ENCODE peak calls at places on chromosomes 2 and 18, in nine cellular contexts. T, P, W, R, D, B, C, Q and X are unnamed samples.

GRCh38 chr2:107202962-107203591 is 317.1 kb upstream of the ST6GAL2 start:
- DNase-seq in T (no peak), P (no peak), W (no peak), R (no peak), D (no peak), B (no peak), C (no peak), Q (no peak), X (no peak)

GRCh38 chr2:103506812-103507211 is 745.0 kb downstream of the TMEM182 start:
- DNase-seq in T (no peak), P (no peak), W (no peak), R (no peak), D (no peak), B (no peak), C (no peak), Q (no peak), X (no peak)

GRCh38 chr18:13487237-13487636 is 239.1 kb downstream of the FAM210A start:
- DNase-seq in T (no peak), P (no peak), W (no peak), R (no peak), D (no peak), B (no peak), C (no peak), Q (no peak), X (no peak)

GRCh38 chr2:9910699-9911098 is 40.8 kb upstream of the GRHL1 start:
- DNase-seq in T (no peak), P (no peak), W (no peak), R (no peak), D (no peak), B (no peak), C (no peak), Q (no peak), X (no peak)

GRCh38 chr2:2187196-2187595 is 143.9 kb downstream of the MYT1L start:
- DNase-seq in T (no peak), P (no peak), W (no peak), R (no peak), D (no peak), B (no peak), C (no peak), Q (no peak), X (no peak)

GRCh38 chr2:168849610-168850009 is 40.6 kb downstream of the SPC25 start:
- DNase-seq in T (peak; percentile 23), P (no peak), W (no peak), R (no peak), D (no peak), B (no peak), C (peak; percentile 69), Q (peak; percentile 16), X (no peak)

GRCh38 chr2:31475692-31476091 is 61.1 kb upstream of the XDH start:
- DNase-seq in T (no peak), P (no peak), W (no peak), R (no peak), D (no peak), B (no peak), C (no peak), Q (peak; percentile 76), X (peak; percentile 88)

GRCh38 chr2:54757496-54757895 is 34.0 kb downstream of the EML6 start:
- DNase-seq in T (no peak), P (no peak), W (no peak), R (no peak), D (no peak), B (no peak), C (peak; percentile 62), Q (peak; percentile 24), X (no peak)

GRCh38 chr18:3910507-3910906 is 460.5 kb downstream of the TGIF1 start:
- DNase-seq in T (no peak), P (no peak), W (peak; percentile 69), R (no peak), D (no peak), B (no peak), C (no peak), Q (peak; percentile 68), X (no peak)

GRCh38 chr2:120436460-120436739 is 90.5 kb downstream of the INHBB start:
- DNase-seq in T (peak; percentile 48), P (no peak), W (peak; percentile 68), R (no peak), D (no peak), B (peak; percentile 32), C (peak; percentile 24), Q (no peak), X (no peak)

GRCh38 chr2:54384301-54385035 is 71.7 kb upstream of the SPTBN1 start:
- DNase-seq in T (no peak), P (no peak), W (no peak), R (no peak), D (no peak), B (no peak), C (peak; percentile 69), Q (no peak), X (no peak)

GRCh38 chr2:238406222-238406997 is 20.3 kb upstream of the ASB1 start:
- DNase-seq in T (no peak), P (no peak), W (no peak), R (no peak), D (no peak), B (no peak), C (no peak), Q (no peak), X (no peak)

GRCh38 chr2:217356795-217357194 is 496.9 kb upstream of the TNP1 start:
- DNase-seq in T (no peak), P (peak; percentile 65), W (peak; percentile 85), R (no peak), D (no peak), B (no peak), C (no peak), Q (no peak), X (no peak)

GRCh38 chr2:188902906-188903305 is 71.3 kb upstream of the COL3A1 start:
- DNase-seq in T (no peak), P (no peak), W (no peak), R (no peak), D (no peak), B (no peak), C (no peak), Q (peak; percentile 50), X (peak; percentile 4)

GRCh38 chr18:48850891-48851302 is 99.9 kb downstream of the SMAD7 start:
- DNase-seq in T (no peak), P (peak; percentile 81), W (peak; percentile 79), R (no peak), D (no peak), B (no peak), C (peak; percentile 78), Q (peak; percentile 54), X (no peak)

DNA sequence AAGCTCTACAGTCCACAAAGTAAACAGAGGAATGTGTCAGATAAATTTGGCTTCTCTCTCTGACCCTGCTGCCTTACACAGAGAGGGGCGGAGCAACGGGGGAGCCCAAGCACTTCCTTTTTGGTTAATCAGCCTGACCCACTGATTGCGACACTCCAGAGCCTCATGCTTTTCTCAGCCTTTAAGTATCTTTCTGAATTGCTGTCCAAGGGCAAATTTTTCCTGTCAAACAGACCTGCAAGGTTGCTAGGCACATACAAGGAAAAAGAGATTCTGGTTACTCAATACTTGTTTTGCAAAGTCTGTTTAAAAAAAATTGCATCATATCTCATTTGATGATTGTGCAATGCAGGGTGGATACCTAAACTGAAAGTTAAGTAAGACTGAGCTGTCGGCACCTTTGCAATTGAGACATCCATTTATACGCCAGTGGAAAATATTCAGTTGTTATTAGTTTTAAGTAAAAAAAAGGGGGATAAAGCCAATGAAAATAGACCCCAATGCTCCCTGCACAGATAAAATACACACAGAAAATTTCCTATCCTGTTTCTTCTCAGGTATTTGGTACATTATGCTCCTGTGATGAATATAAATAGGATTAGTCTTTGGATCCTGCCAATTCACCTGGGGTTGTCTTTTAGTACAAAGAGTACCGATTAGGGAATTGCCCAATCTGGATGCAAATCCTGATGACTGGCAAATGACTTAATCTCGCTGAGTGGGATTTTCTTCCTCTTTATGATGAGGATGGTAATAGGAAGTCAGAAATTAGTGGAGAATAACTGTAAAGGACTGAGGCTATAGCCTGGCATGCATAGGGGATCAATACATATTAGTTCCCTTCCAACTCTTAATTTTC is 260.2 kb upstream of the TRIB2 start:
- DNase-seq in T (peak; percentile 88), P (peak; percentile 97), W (peak; percentile 96), R (peak; percentile 47), D (peak; percentile 93), B (peak; percentile 88), C (peak; percentile 64), Q (peak; percentile 99), X (peak; percentile 94)
- H3K4me3 ChIP-seq in T (peak overlapping the region; percentile 46), P (peak overlapping the region; percentile 17), W (peak overlapping the region; percentile 10), R (peak overlapping the region; percentile 50), D (peak overlapping the region; percentile 22), B (peak overlapping the region; percentile 19), C (no peak overlapping the region), Q (no peak overlapping the region), X (no peak overlapping the region)

DNA sequence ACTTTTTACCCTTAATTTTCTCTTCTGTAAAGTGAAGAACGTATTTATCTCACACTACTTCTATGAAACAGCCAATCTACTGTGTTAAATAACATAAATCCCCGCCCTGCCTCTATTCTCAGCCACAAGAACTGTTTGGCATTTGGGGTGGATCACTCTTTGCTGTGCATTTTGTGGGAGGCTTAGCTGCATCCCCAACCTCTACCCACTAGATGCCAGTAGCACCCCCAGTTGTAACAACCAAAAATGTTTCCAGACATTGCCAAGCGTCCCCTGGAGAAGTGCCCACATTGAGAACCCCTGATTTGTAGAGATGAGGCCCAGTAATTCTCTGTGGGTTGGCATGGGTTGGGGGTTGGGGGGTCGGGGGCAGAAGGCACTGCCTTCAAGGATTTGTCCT is 94.7 kb upstream of the BOD1L2 start:
- DNase-seq in T (no peak), P (no peak), W (no peak), R (no peak), D (no peak), B (no peak), C (no peak), Q (no peak), X (no peak)
- TF ChIP-seq CTCF in T (no peak), P (no peak), W (no peak), R (no peak), D (no peak), B (no peak), C (peak; percentile 18), Q (no peak), X (no peak)

GRCh38 chr2:177828546-177828945 is 244.0 kb downstream of the PDE11A start:
- DNase-seq in T (no peak), P (no peak), W (no peak), R (no peak), D (no peak), B (no peak), C (no peak), Q (no peak), X (no peak)
- H3K36me3 ChIP-seq in T (no peaks in the 10 kb centered on the region), P (no peaks in the 10 kb centered on the region), W (no peaks in the 10 kb centered on the region), R (no peaks in the 10 kb centered on the region), D (no peaks in the 10 kb centered on the region), B (no peaks in the 10 kb centered on the region), C (no peaks in the 10 kb centered on the region), Q (no peaks in the 10 kb centered on the region), X (no peaks in the 10 kb centered on the region)

DNA sequence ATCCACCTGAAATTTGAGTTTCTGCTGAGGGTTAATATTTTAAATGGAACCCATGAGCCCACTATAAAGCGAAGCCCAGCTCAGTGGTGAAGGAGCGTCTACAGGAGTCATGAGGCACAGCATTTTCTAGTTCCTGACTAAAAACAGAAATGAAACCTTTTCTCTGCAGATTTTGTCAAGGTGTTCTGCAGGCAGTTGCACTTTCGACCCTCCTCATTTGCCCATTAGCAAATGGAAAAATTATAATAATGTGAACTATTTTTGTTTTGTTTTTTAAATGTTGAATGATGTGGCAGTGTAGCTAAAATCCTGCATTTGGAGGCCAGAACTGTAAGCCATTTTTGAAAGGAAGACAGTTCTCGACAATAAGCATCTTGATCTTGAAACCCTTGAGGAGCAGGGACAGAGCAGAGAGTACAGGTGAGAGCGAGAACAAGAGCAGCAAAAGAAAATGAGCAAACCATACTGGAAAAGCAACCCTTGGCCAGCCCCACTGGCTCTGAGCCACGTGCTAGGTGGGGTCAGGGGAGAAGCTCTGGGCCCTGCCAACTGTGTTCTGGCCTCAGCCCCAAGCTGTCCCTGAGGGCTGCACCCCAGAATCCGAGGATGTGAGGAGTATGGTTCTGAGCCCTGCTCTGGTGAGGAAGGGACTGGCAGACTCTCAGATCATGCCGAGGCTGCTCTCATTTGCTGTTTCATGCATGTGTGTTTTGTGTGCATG is 26.4 kb upstream of the COPS8 start:
- DNase-seq in T (no peak), P (no peak), W (no peak), R (no peak), D (no peak), B (no peak), C (peak; percentile 40), Q (no peak), X (no peak)
- H3K4me3 ChIP-seq in T (no peak overlapping the region), P (no peak overlapping the region), W (no peak overlapping the region), R (no peak overlapping the region), D (no peak overlapping the region), B (no peak overlapping the region), C (no peak overlapping the region), Q (no peak overlapping the region), X (no peak overlapping the region)